ENCODE peak calls at places on chromosomes 3 and 15, in seven cellular contexts. K is heart left ventricle, W is brain microvascular endothelial cell, M is fibroblast of lung, J is colonic mucosa, T is lower lobe of right lung, N is sigmoid colon. Q is an unnamed sample.

GRCh38 chr3:73563896-73564582 is 60.7 kb downstream of the PDZRN3 start:
- DNase-seq in J (no peak), W (no peak), N (no peak), T (no peak), M (no peak), K (no peak), Q (no peak)

GRCh38 chr15:66789029-66790025 is 87.3 kb downstream of the SMAD6 start:
- DNase-seq in T (no peak), K (peak), W (peak), N (no peak), M (peak), J (no peak), Q (peak)

GRCh38 chr3:37863552-37863865 is 1.8 kb downstream of the CTDSPL start:
- DNase-seq in W (no peak), J (no peak), N (no peak), T (no peak), M (no peak), K (no peak), Q (no peak)

GRCh38 chr3:17551333-17551732 is 191.1 kb downstream of the TBC1D5 start:
- DNase-seq in T (no peak), W (no peak), M (no peak), J (no peak), N (no peak), K (no peak), Q (no peak)

GRCh38 chr3:40764722-40765121 is 240.0 kb downstream of the ZNF621 start:
- DNase-seq in K (no peak), M (no peak), W (no peak), N (no peak), T (no peak), J (no peak), Q (no peak)

GRCh38 chr3:11717301-11717700 is 73.6 kb upstream of the VGLL4 start:
- DNase-seq in W (peak), J (no peak), T (no peak), N (no peak), K (no peak), M (peak), Q (no peak)

GRCh38 chr3:474828-475227 is 278.3 kb downstream of the CHL1 start:
- DNase-seq in M (no peak), K (no peak), T (no peak), N (no peak), W (no peak), J (no peak), Q (no peak)

GRCh38 chr3:181417748-181418147 is 294.0 kb upstream of the SOX2 start:
- DNase-seq in K (no peak), J (no peak), T (no peak), N (no peak), W (no peak), M (no peak), Q (no peak)

GRCh38 chr15:51801391-51801835 is 28.0 kb upstream of the TMOD3 start:
- DNase-seq in T (no peak), N (no peak), K (peak), M (peak), J (no peak), W (peak), Q (no peak)

GRCh38 chr3:117105650-117106049 is 396.1 kb downstream of the TUSC7 start:
- DNase-seq in M (peak), W (peak), J (no peak), K (no peak), N (no peak), T (no peak), Q (no peak)

GRCh38 chr3:55615694-55616310 is 128.7 kb upstream of the WNT5A start:
- DNase-seq in T (no peak), K (no peak), J (no peak), W (no peak), M (no peak), N (no peak), Q (peak)

GRCh38 chr15:82128401-82129143 is 82.8 kb upstream of the MEX3B start:
- DNase-seq in T (no peak), J (no peak), M (no peak), W (no peak), K (no peak), N (no peak), Q (no peak)

GRCh38 chr3:66722675-66723074 is 221.9 kb upstream of the LRIG1 start:
- DNase-seq in T (no peak), K (peak), W (peak), M (peak), N (peak), J (peak), Q (peak)

GRCh38 chr15:96268421-96269204 is 61.9 kb upstream of the NR2F2 start:
- DNase-seq in K (no peak), W (no peak), T (no peak), M (peak), J (no peak), N (no peak), Q (no peak)

GRCh38 chr3:49671291-49672288 is 2.6 kb upstream of the APEH start:
- DNase-seq in J (peak), M (peak), W (no peak), T (peak), N (peak), K (peak), Q (no peak)

GRCh38 chr15:101167791-101168462 is 83.9 kb downstream of the CHSY1 start:
- DNase-seq in J (peak), M (peak), K (peak), T (peak), N (peak), W (peak), Q (peak)

GRCh38 chr15:33150516-33150915 is 44.0 kb downstream of the FMN1 start:
- DNase-seq in J (no peak), N (no peak), M (no peak), K (no peak), T (no peak), W (no peak), Q (no peak)

GRCh38 chr15:90412356-90413194 is 24.5 kb downstream of the IQGAP1 start:
- DNase-seq in J (peak), M (peak), K (no peak), T (peak), N (no peak), W (peak), Q (peak)

GRCh38 chr15:97470417-97470816 is 490.1 kb upstream of the ARRDC4 start:
- DNase-seq in W (no peak), M (no peak), N (no peak), K (no peak), J (no peak), T (no peak), Q (no peak)

GRCh38 chr15:73888224-73889041 is 15.1 kb downstream of the TBC1D21 start:
- DNase-seq in K (no peak), T (no peak), M (no peak), W (no peak), J (no peak), N (no peak), Q (peak)

GRCh38 chr3:160583451-160583850 is 18.1 kb upstream of the KPNA4 start:
- DNase-seq in J (no peak), T (no peak), W (no peak), M (no peak), N (no peak), K (no peak), Q (no peak)

GRCh38 chr3:130850044-130850797 is 43.7 kb upstream of the ATP2C1 start:
- DNase-seq in M (peak), W (peak), J (no peak), K (peak), T (no peak), N (no peak), Q (peak)

GRCh38 chr3:134252766-134253165 is 2.1 kb upstream of the RYK start:
- DNase-seq in T (no peak), M (no peak), N (no peak), K (no peak), J (no peak), W (no peak), Q (no peak)

GRCh38 chr15:44798815-44799214 is 62.5 kb downstream of the TRIM69 start:
- DNase-seq in T (no peak), N (no peak), W (peak), M (no peak), K (no peak), J (no peak), Q (no peak)
- H3K4me3 ChIP-seq in T (no peak), N (no peak), W (no peak), M (no peak), K (no peak), J (no peak), Q (no peak)

GRCh38 chr3:127101411-127102067 is 91.4 kb upstream of the PRR23E start:
- DNase-seq in K (no peak), T (no peak), M (no peak), J (no peak), W (no peak), N (no peak), Q (no peak)

GRCh38 chr3:127100459-127101410 is 92.2 kb upstream of the PRR23E start:
- DNase-seq in M (no peak), W (no peak), J (no peak), K (no peak), T (no peak), N (no peak), Q (peak)

GRCh38 chr3:127104586-127104985 is 88.3 kb upstream of the PRR23E start:
- DNase-seq in N (no peak), M (no peak), T (no peak), K (no peak), J (no peak), W (no peak), Q (no peak)

GRCh38 chr3:127102587-127102986 is 90.3 kb upstream of the PRR23E start:
- DNase-seq in T (no peak), N (no peak), J (no peak), W (no peak), K (no peak), M (no peak), Q (peak)

DNA sequence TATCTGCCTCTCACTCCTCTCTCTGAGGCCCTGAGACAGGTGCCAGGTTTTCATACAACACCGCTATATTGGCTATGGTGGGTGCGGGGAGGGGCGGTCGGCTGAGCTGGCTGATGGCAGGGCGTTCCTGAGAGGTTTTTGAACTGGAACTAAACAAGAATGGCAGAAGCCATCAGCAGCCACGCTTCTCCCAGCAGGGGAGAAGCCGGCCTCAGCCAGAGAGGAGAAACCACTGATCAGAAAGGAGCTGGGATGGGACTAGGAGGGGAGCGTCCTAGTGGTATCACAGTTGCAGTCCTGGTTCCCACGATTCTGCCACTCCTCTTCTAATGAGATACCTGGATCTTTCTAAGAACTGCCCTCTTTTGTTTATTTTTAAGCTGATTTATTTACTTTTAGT is 89.8 kb upstream of the PRR23E start:
- DNase-seq in J (no peak), M (no peak), N (no peak), W (no peak), K (no peak), T (no peak), Q (peak)
- H3K27ac ChIP-seq in J (no peak), M (no peak), N (no peak), W (no peak), K (no peak), T (no peak), Q (no peak)

GRCh38 chr3:42120866-42121265 is 29.7 kb downstream of the TRAK1 start:
- DNase-seq in T (no peak), J (no peak), N (no peak), K (no peak), M (no peak), W (no peak), Q (no peak)

GRCh38 chr3:42117175-42118008 is 26.2 kb downstream of the TRAK1 start:
- DNase-seq in K (no peak), T (peak), N (no peak), M (peak), W (peak), J (no peak), Q (peak)

GRCh38 chr3:42116466-42116865 is 25.3 kb downstream of the TRAK1 start:
- DNase-seq in T (no peak), N (no peak), J (no peak), K (no peak), M (no peak), W (no peak), Q (no peak)

GRCh38 chr3:42119558-42120355 is 28.6 kb downstream of the TRAK1 start:
- DNase-seq in N (no peak), T (no peak), W (no peak), J (no peak), K (no peak), M (no peak), Q (peak)

DNA sequence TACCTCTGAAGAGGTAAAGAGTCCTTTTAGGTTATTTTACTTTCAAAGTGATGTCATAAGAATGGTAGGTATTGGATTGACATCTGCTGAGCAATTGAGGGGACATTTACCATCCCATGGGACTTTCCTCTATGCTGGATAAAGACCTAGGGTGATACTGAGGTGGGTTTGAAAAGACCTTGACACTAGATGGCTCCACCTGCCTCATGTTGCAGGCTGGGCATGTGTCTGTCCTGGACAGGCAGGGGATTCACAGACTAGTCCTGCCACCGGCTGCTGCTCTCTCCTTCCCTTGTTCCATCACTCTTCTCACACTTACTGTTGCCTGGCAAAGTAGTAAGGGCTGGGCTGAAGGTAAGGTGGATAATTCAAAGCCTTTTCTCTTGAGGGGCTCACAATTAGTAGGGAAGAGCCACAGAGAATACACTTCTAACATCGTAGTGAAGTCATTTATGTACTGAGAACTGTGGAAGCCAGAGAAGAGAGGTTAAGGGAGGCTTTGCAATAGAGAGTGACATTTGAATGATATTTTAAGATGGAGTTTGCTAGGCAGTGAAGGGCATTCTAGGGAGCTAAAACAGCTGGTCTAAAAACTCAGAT is 27.7 kb downstream of the TRAK1 start:
- DNase-seq in N (no peak), W (peak), K (peak), T (no peak), J (no peak), M (peak), Q (no peak)
- TF ChIP-seq CTCF in N (no peak), W (peak), K (no peak), T (peak), J (peak), M (peak), Q (peak)

GRCh38 chr3:61853912-61854311 is 292.5 kb downstream of the PTPRG start:
- DNase-seq in M (no peak), T (no peak), K (no peak), W (no peak), N (no peak), J (no peak), Q (no peak)

GRCh38 chr3:61857297-61857696 is 295.9 kb downstream of the PTPRG start:
- DNase-seq in M (no peak), K (no peak), T (no peak), J (no peak), N (no peak), W (no peak), Q (no peak)

GRCh38 chr3:61858054-61858453 is 296.7 kb downstream of the PTPRG start:
- DNase-seq in M (peak), K (no peak), T (no peak), N (no peak), J (no peak), W (no peak), Q (no peak)

GRCh38 chr3:61855211-61855610 is 293.8 kb downstream of the PTPRG start:
- DNase-seq in M (no peak), J (no peak), N (no peak), T (no peak), K (no peak), W (no peak), Q (no peak)
- H3K4me3 ChIP-seq in M (no peak), J (no peak), N (no peak), T (no peak), K (no peak), W (no peak), Q (no peak)

DNA sequence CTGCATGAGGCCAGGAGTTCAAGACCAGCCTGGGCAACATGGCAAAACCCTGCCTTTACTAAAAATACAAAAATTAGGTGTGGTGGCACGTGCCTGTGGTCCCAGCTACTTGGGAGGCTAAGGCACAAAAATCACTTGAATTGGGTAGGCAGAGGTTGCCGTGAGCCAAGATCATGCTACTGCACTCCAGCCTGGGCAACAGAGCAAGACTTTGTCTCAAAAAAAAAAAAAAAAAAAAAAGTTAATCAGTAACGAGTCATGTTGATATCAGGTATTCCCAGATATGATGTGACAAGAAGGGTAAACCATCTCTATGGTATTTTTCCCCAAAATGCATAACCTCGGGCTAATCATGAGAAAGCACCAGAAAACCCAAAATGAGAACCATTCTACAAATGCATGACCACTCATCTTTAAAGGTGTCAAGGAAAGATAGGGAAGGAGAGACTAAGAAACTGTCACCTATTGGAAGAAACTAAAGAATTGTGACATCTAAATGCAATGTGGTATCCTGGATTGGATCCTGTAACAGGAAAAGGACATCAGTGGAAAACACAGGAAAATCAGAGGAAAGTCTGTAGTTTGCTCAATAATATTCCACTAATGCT is 66.5 kb upstream of the MAP4 start:
- DNase-seq in N (no peak), M (no peak), W (no peak), K (no peak), T (no peak), J (no peak), Q (no peak)
- H3K27ac ChIP-seq in N (peak), M (no peak), W (no peak), K (no peak), T (no peak), J (no peak), Q (peak)

GRCh38 chr3:107543666-107544065 is 20.9 kb downstream of the BBX start:
- DNase-seq in J (no peak), K (no peak), M (peak), W (no peak), N (no peak), T (no peak), Q (no peak)
- TF ChIP-seq CTCF in J (no peak), K (no peak), M (no peak), W (no peak), N (no peak), T (peak), Q (peak)

Q was measured in tibial artery.